ENCODE peak calls at places on chromosomes 16 and 17, in four cellular contexts. F is HepG2, E is IMR-90, S is K562. X is an unnamed sample.
A peak's percentile ranks its signal among the peaks of the same experiment; 100 is the strongest.

GRCh38 chr17:32382526-32383223 is 32.7 kb downstream of the ZNF207 start:
- DNase-seq in S (no peak), E (no peak), F (peak; percentile 18), X (no peak)

GRCh38 chr16:84810518-84811273 is 9.1 kb upstream of the CRISPLD2 start:
- DNase-seq in F (no peak), E (peak; percentile 63), S (no peak), X (no peak)

GRCh38 chr17:80362428-80363119 is 52.4 kb upstream of the ENDOV start:
- DNase-seq in S (peak; percentile 39), E (peak; percentile 83), F (no peak), X (no peak)

GRCh38 chr17:17419621-17420020 is 57.2 kb upstream of the MED9 start:
- DNase-seq in E (no peak), F (no peak), S (no peak), X (no peak)

GRCh38 chr17:42573095-42573494 is 4.4 kb downstream of the PSMC3IP start:
- DNase-seq in E (no peak), S (no peak), F (no peak), X (no peak)

GRCh38 chr17:69468211-69468610 is 53.7 kb downstream of the MAP2K6 start:
- DNase-seq in F (no peak), E (no peak), S (no peak), X (no peak)

GRCh38 chr16:31487076-31487719 is 4.3 kb downstream of the SLC5A2 start:
- DNase-seq in E (no peak), F (no peak), S (no peak), X (no peak)

GRCh38 chr16:14527411-14528044 is 102.5 kb downstream of the PARN start:
- DNase-seq in S (no peak), E (peak; percentile 81), F (no peak), X (peak; percentile 39)

GRCh38 chr16:57904101-57904500 is 66.8 kb downstream of the CNGB1 start:
- DNase-seq in F (no peak), E (no peak), S (no peak), X (no peak)

GRCh38 chr17:17681744-17682292 is 560 bp downstream of the RAI1 start:
- DNase-seq in E (no peak), S (peak; percentile 54), F (no peak), X (no peak)

GRCh38 chr17:44086364-44087311 is 16.1 kb downstream of the G6PC3 start:
- DNase-seq in F (peak; percentile 83), S (peak; percentile 96), E (peak; percentile 98), X (peak; percentile 87)

GRCh38 chr17:42179911-42180410 is 981 bp downstream of the KCNH4 start:
- DNase-seq in S (peak; percentile 76), F (peak; percentile 47), E (peak; percentile 30), X (peak; percentile 42)

GRCh38 chr16:74740795-74741304 is 33.8 kb downstream of the FA2H start:
- DNase-seq in S (no peak), F (no peak), E (no peak), X (peak; percentile 95)
- TF ChIP-seq MAZ in S (no peak), F (no peak), E (no peak), X (no peak)

DNA sequence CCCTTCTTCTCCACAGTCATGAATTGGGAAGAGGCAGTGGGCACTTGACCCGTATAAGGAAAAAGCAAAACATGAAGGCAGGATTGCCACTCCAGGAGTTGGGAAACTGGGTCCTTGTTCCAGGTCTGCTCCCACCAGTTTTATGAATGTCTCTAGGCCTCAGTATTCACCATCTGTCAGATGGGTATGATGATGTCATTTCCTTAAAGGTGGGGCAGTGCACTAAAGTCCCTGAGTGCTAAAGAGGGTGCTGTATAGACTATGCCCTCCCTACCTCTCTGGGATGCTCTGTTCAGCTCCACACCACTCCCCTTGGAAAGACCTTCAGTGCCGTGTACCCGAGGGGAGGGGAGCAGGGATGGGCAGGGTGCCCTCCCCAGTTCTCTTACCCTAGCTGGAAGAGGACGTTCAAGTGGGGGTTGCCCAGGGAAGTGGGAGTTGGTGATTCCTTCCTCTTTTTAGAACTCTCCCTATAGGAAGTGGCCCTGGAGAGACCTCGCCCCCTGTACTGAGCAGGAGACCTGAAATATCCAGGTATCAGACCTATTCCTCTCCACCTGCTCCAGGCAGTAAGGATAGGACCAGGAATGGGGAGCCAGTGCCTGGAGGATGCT is 2.2 kb downstream of the LASP1 start:
- DNase-seq in F (no peak), E (no peak), S (no peak), X (no peak)
- H3K4me1 ChIP-seq in F (peaks cover 47% of the 10 kb centered on the region), E (peaks cover 44% of the 10 kb centered on the region), S (peaks cover 47% of the 10 kb centered on the region), X (peaks cover 54% of the 10 kb centered on the region)

DNA sequence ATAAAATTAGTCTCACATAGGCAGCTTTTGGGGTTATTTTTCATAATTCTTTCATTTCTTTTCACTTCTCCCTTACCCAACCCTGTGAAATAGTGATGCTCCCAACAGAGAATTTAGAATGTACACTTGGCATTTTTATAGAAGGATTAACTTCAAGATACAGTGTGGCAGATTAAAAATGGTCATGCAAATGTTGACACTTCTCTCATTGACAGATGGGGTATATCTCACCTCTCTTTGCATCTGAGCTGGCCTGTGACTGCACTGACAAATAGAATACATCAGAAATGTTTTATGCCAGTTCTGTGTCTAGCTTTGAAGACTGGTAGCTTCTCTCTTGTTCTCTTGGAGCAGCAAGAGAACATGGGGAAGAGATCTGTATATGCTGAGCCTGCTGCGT is 949.7 kb downstream of the CDH11 start:
- DNase-seq in F (no peak), E (no peak), S (no peak), X (no peak)
- TF ChIP-seq MAZ in F (no peak), E (no peak), S (no peak), X (no peak)

DNA sequence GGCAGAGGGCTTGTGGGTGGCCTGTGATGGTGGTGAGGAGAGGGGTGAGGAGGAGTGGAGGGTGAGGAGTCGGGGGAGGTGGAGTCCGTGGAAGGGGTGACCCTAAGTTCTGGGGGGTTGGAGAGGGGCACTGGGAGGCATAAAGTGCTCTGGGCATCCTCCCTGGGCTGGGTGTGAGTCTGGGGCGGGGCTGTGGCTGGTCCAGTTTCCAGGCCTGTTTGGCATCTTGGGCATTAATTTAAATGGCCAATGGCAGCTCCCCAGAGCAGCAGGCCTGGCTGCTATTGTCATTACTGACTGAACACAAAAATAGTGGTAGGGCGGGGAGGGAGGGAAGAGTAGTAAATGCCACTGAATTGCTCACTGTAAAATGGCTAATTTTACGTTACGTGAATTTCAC is 7.7 kb upstream of the ARHGAP23 start:
- DNase-seq in S (no peak), F (no peak), E (no peak), X (no peak)
- H3K4me1 ChIP-seq in S (peaks cover 31% of the 10 kb centered on the region), F (peaks cover 27% of the 10 kb centered on the region), E (peaks cover 14% of the 10 kb centered on the region), X (peaks cover 5% of the 10 kb centered on the region)

X was measured in A549.